ENCODE peak calls at places on chromosome 10, in eight cellular contexts. I is H1, D is IMR-90, B is HCT116, X is HepG2, M is K562, O is SK-N-SH, T is GM12878. R is an unnamed sample.
A peak's percentile ranks its signal among the peaks of the same experiment; 100 is the strongest.

GRCh38 chr10:97422921-97423420 is 3.0 kb upstream of the PGAM1 start:
- DNase-seq in I (no peak), D (peak; percentile 88), B (no peak), X (no peak), M (no peak), O (no peak), T (no peak), R (no peak)

GRCh38 chr10:86878973-86879781 is 78.2 kb downstream of the MMRN2 start:
- DNase-seq in I (no peak), D (no peak), B (no peak), X (no peak), M (no peak), O (no peak), T (no peak), R (no peak)

GRCh38 chr10:437698-438490 is 251.6 kb downstream of the DIP2C start:
- DNase-seq in I (no peak), D (no peak), B (no peak), X (no peak), M (no peak), O (no peak), T (no peak), R (no peak)

GRCh38 chr10:8444630-8445029 is 390.1 kb downstream of the GATA3 start:
- DNase-seq in I (peak; percentile 25), D (no peak), B (no peak), X (no peak), M (no peak), O (peak; percentile 75), T (no peak), R (no peak)

GRCh38 chr10:128969551-128969950 is 497.5 kb upstream of the MGMT start:
- DNase-seq in I (no peak), D (no peak), B (no peak), X (no peak), M (no peak), O (no peak), T (no peak), R (no peak)

GRCh38 chr10:31929260-31929985 is 792 bp upstream of the ARHGAP12 start:
- DNase-seq in I (no peak), D (no peak), B (no peak), X (peak; percentile 77), M (peak; percentile 51), O (no peak), T (no peak), R (peak; percentile 52)

GRCh38 chr10:104077282-104078151 is 8.2 kb downstream of the COL17A1 start:
- DNase-seq in I (no peak), D (no peak), B (no peak), X (no peak), M (no peak), O (no peak), T (no peak), R (no peak)

GRCh38 chr10:116272497-116273221 is at the start of gene GFRA1:
- DNase-seq in I (no peak), D (peak; percentile 7), B (no peak), X (no peak), M (no peak), O (peak; percentile 79), T (no peak), R (peak; percentile 65)

GRCh38 chr10:114389429-114389828 is 14.9 kb downstream of the AFAP1L2 start:
- DNase-seq in I (no peak), D (peak; percentile 52), B (peak; percentile 13), X (no peak), M (no peak), O (no peak), T (no peak), R (peak; percentile 62)

GRCh38 chr10:24962998-24963397 is 10.6 kb upstream of the PRTFDC1 start:
- DNase-seq in I (no peak), D (peak; percentile 60), B (peak; percentile 90), X (peak; percentile 84), M (no peak), O (no peak), T (no peak), R (peak; percentile 37)

GRCh38 chr10:124605856-124606812 is 138.0 kb downstream of the FAM53B start:
- DNase-seq in I (no peak), D (no peak), B (no peak), X (peak; percentile 77), M (no peak), O (no peak), T (no peak), R (no peak)

GRCh38 chr10:31782701-31783100 is 145.9 kb downstream of the ARHGAP12 start:
- DNase-seq in I (no peak), D (no peak), B (no peak), X (no peak), M (no peak), O (no peak), T (no peak), R (no peak)

GRCh38 chr10:7407368-7408002 is 3.3 kb downstream of the SFMBT2 start:
- DNase-seq in I (no peak), D (no peak), B (no peak), X (no peak), M (no peak), O (no peak), T (no peak), R (no peak)

GRCh38 chr10:116241642-116242405 is 31.2 kb downstream of the GFRA1 start:
- DNase-seq in I (no peak), D (no peak), B (no peak), X (no peak), M (no peak), O (peak; percentile 9), T (no peak), R (no peak)

GRCh38 chr10:131830446-131831130 is 70.2 kb upstream of the PPP2R2D start:
- DNase-seq in I (no peak), D (no peak), B (no peak), X (no peak), M (no peak), O (peak; percentile 55), T (no peak), R (no peak)

GRCh38 chr10:107727762-107728317 is 563.3 kb upstream of the SORCS1 start:
- DNase-seq in I (no peak), D (peak; percentile 28), B (no peak), X (no peak), M (no peak), O (peak; percentile 8), T (no peak), R (no peak)

GRCh38 chr10:117955171-117955570 is 91.6 kb downstream of the RAB11FIP2 start:
- DNase-seq in I (no peak), D (no peak), B (no peak), X (no peak), M (no peak), O (no peak), T (no peak), R (no peak)

GRCh38 chr10:97921581-97922377 is 72.1 kb downstream of the GOLGA7B start:
- DNase-seq in I (no peak), D (peak; percentile 1), B (no peak), X (no peak), M (no peak), O (no peak), T (no peak), R (no peak)

GRCh38 chr10:34698979-34699378 is 116.1 kb downstream of the PARD3 start:
- DNase-seq in I (no peak), D (peak; percentile 47), B (peak; percentile 34), X (no peak), M (no peak), O (no peak), T (no peak), R (peak; percentile 76)
- TF ChIP-seq RAD21 in I (no peak), D (no peak), B (no peak), X (no peak), M (no peak), O (no peak), T (no peak), R (peak; percentile 18)

DNA sequence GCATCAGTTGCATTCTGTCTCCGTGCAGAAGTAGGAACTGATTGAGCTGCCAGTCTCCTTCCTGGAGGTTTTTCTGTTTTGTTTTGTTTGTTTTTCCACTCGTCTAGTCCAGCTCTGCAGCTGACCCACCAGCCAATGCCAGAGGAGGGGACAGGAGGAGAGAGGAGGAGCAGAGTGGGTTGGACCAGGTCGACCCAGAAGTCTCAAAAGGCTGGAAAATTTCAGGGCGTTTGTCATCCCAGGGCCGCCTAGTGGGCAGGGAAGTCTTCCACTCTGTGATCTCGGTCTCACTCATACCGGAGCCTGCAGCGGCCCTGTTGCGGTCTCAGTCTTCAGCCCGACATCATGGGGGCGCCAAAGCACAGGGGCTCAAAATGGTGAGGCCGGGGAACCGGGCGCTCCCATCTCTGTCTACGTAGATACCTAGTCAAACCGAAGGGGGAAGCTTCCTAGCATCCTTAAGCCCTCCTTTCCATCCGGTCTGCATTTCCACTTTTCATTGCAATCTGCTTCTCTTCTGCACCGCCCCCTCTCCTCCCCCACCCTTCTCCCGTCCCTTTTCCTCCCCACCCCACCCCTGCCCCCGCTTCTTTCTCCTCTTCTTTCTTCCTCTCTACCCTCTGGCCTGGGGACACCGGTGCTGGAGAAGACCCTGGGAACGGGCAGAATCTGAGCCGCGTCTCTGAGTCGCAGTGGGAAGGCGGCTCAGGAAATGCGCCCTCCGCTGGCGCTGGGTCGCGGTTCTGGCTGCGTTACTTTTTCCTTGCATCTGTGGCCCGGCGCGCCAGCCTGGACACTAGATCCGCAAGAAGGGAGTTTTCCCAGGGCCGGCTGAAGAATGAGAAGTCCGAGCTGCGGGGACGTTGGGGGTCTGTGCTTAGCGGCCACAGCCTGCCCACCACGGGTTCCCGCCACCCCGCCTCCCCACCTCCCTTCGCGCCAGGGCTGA is 16.2 kb upstream of the PAX2 start:
- DNase-seq in I (no peak), D (peak; percentile 13), B (peak; percentile 87), X (peak; percentile 50), M (peak; percentile 57), O (peak; percentile 83), T (no peak), R (peak; percentile 90)
- TF ChIP-seq CTCF in I (peak; percentile 69), D (peak; percentile 36), B (peak; percentile 82), X (peak; percentile 57), M (peak; percentile 51), O (peak; percentile 40), T (no peak), R (peak; percentile 85)

GRCh38 chr10:73261362-73261995 is 9.0 kb upstream of the MRPS16 start:
- DNase-seq in I (no peak), D (no peak), B (no peak), X (no peak), M (no peak), O (no peak), T (no peak), R (no peak)

GRCh38 chr10:73263948-73264347 is 11.5 kb upstream of the MRPS16 start:
- DNase-seq in I (no peak), D (peak; percentile 36), B (no peak), X (peak; percentile 17), M (no peak), O (peak; percentile 34), T (no peak), R (peak; percentile 41)

GRCh38 chr10:73264423-73264822 is 12.0 kb upstream of the MRPS16 start:
- DNase-seq in I (no peak), D (no peak), B (no peak), X (no peak), M (no peak), O (no peak), T (no peak), R (no peak)

GRCh38 chr10:73262880-73263279 is 10.4 kb upstream of the MRPS16 start:
- DNase-seq in I (no peak), D (no peak), B (no peak), X (no peak), M (no peak), O (no peak), T (no peak), R (no peak)

GRCh38 chr10:73262105-73262730 is 9.8 kb upstream of the MRPS16 start:
- DNase-seq in I (no peak), D (peak; percentile 74), B (peak; percentile 89), X (peak; percentile 52), M (no peak), O (no peak), T (no peak), R (peak; percentile 68)
- TF ChIP-seq RAD21 in I (no peak), D (no peak), B (no peak), X (no peak), M (no peak), O (no peak), T (no peak), R (no peak)

GRCh38 chr10:71368639-71369038 is 28.1 kb upstream of the CDH23 start:
- DNase-seq in I (no peak), D (no peak), B (no peak), X (peak; percentile 16), M (no peak), O (no peak), T (no peak), R (peak; percentile 31)
- TF ChIP-seq CTCF in I (no peak), D (no peak), B (peak; percentile 30), X (no peak), M (no peak), O (no peak), T (peak; percentile 23), R (no peak)

R was measured in A549.